ENCODE peak calls at places on chromosomes 4 and X, in five cellular contexts. R, M, H, N and Z are unnamed samples.

GRCh38 chr4:153341575-153342090 is 2.9 kb upstream of the MND1 start:
- DNase-seq in R (no peak), M (no peak), H (peak), N (no peak), Z (no peak)

GRCh38 chr4:183589710-183590109 is 69.3 kb downstream of the RWDD4 start:
- DNase-seq in R (no peak), M (no peak), H (no peak), N (no peak), Z (no peak)

GRCh38 chr4:69092190-69092589 is 4.1 kb upstream of the UGT2B7 start:
- DNase-seq in R (no peak), M (no peak), H (peak), N (no peak), Z (peak)

GRCh38 chr4:188941524-188942109 is 802.4 kb downstream of the TRIML1 start:
- DNase-seq in R (no peak), M (no peak), H (peak), N (peak), Z (peak)

GRCh38 chr4:1377606-1378261 is 28.5 kb downstream of the NKX1-1 start:
- DNase-seq in R (no peak), M (no peak), H (no peak), N (no peak), Z (no peak)

GRCh38 chr4:6746721-6747689 is 31.0 kb downstream of the BLOC1S4 start:
- DNase-seq in R (no peak), M (peak), H (no peak), N (no peak), Z (no peak)

GRCh38 chr4:167100120-167100519 is 134.2 kb downstream of the SPOCK3 start:
- DNase-seq in R (no peak), M (no peak), H (no peak), N (no peak), Z (peak)

GRCh38 chr4:52019941-52020657 is at the start of gene LRRC66:
- DNase-seq in R (no peak), M (peak), H (no peak), N (no peak), Z (no peak)

GRCh38 chr4:56860781-56861180 is 39.3 kb upstream of the SPINK2 start:
- DNase-seq in R (no peak), M (no peak), H (no peak), N (no peak), Z (no peak)

GRCh38 chr4:82721819-82722423 is 76.7 kb downstream of the SCD5 start:
- DNase-seq in R (no peak), M (peak), H (no peak), N (no peak), Z (no peak)

GRCh38 chrX:43969504-43970501 is 3.4 kb downstream of the NDP start:
- DNase-seq in R (no peak), M (no peak), H (peak), N (no peak), Z (no peak)

GRCh38 chr4:8495803-8496202 is 55.2 kb downstream of the TRMT44 start:
- DNase-seq in R (no peak), M (no peak), H (no peak), N (no peak), Z (no peak)

GRCh38 chr4:26321326-26322276 is 787 bp downstream of the RBPJ start:
- DNase-seq in R (no peak), M (no peak), H (peak), N (no peak), Z (no peak)